ENCODE peak calls at places on chromosomes 13 and 19, in five cellular contexts. G, V, N, I and O are unnamed samples.
A peak's percentile ranks its signal among the peaks of the same experiment; 100 is the strongest.

GRCh38 chr13:30869491-30869890 is 36.6 kb upstream of the MEDAG start:
- DNase-seq in G (no peak), V (no peak), N (no peak), I (no peak), O (no peak)

GRCh38 chr13:39111145-39111544 is 72.9 kb downstream of the NHLRC3 start:
- DNase-seq in G (no peak), V (no peak), N (no peak), I (no peak), O (no peak)

GRCh38 chr19:54390942-54391577 is 24.2 kb upstream of the TTYH1 start:
- DNase-seq in G (peak; percentile 40), V (no peak), N (peak; percentile 39), I (no peak), O (no peak)

GRCh38 chr13:36362251-36362650 is 16.1 kb upstream of the SPART start:
- DNase-seq in G (no peak), V (no peak), N (no peak), I (no peak), O (no peak)

GRCh38 chr19:41755328-41755913 is at the start of gene CEACAM6:
- DNase-seq in G (peak; percentile 79), V (peak; percentile 47), N (no peak), I (no peak), O (no peak)

GRCh38 chr19:49801966-49802661 is 11.0 kb downstream of the FUZ start:
- DNase-seq in G (peak; percentile 76), V (no peak), N (peak; percentile 69), I (peak; percentile 99), O (peak; percentile 90)

GRCh38 chr19:33301011-33301899 is 1.1 kb downstream of the CEBPA start:
- DNase-seq in G (peak; percentile 27), V (no peak), N (peak; percentile 39), I (no peak), O (no peak)

GRCh38 chr19:45515081-45515624 is 7.9 kb downstream of the VASP start:
- DNase-seq in G (peak; percentile 64), V (no peak), N (no peak), I (peak; percentile 56), O (no peak)

GRCh38 chr19:3100747-3101730 is 6.9 kb downstream of the GNA11 start:
- DNase-seq in G (no peak), V (no peak), N (no peak), I (no peak), O (no peak)

GRCh38 chr13:26706381-26706780 is 54.2 kb downstream of the GPR12 start:
- DNase-seq in G (no peak), V (no peak), N (no peak), I (no peak), O (no peak)

GRCh38 chr19:34808566-34808965 is 35.6 kb upstream of the ZNF599 start:
- DNase-seq in G (no peak), V (no peak), N (no peak), I (no peak), O (no peak)

GRCh38 chr13:93235258-93236015 is 8.8 kb downstream of the GPC6 start:
- DNase-seq in G (no peak), V (no peak), N (no peak), I (no peak), O (no peak)

GRCh38 chr13:91544723-91545122 is 146.3 kb downstream of the GPC5 start:
- DNase-seq in G (no peak), V (no peak), N (no peak), I (no peak), O (no peak)

GRCh38 chr19:48964205-48965032 is 690 bp upstream of the FTL start:
- DNase-seq in G (peak; percentile 47), V (peak; percentile 63), N (peak; percentile 56), I (no peak), O (no peak)

GRCh38 chr13:80550856-80551532 is 210.1 kb upstream of the SPRY2 start:
- DNase-seq in G (no peak), V (no peak), N (no peak), I (no peak), O (no peak)

GRCh38 chr19:35048911-35049411 is 7.4 kb downstream of the HPN start:
- DNase-seq in G (no peak), V (no peak), N (peak; percentile 78), I (no peak), O (no peak)

GRCh38 chr13:114319441-114319871 is 5.2 kb downstream of the CHAMP1 start:
- DNase-seq in G (no peak), V (no peak), N (no peak), I (no peak), O (no peak)

GRCh38 chr19:35704218-35704617 is at the start of gene ZBTB32:
- DNase-seq in G (peak; percentile 30), V (no peak), N (no peak), I (no peak), O (no peak)

GRCh38 chr13:64758520-64758919 is 2471.6 kb downstream of the PCDH9 start:
- DNase-seq in G (no peak), V (no peak), N (no peak), I (no peak), O (no peak)

GRCh38 chr19:2167896-2168618 is 4.3 kb downstream of the DOT1L start:
- DNase-seq in G (peak; percentile 63), V (no peak), N (peak; percentile 40), I (peak; percentile 57), O (no peak)

GRCh38 chr19:17873661-17874422 is 2.1 kb downstream of the SLC5A5 start:
- DNase-seq in G (peak; percentile 53), V (peak; percentile 49), N (peak; percentile 63), I (no peak), O (no peak)

GRCh38 chr19:41098762-41099161 is 10.5 kb downstream of the CYP2A13 start:
- DNase-seq in G (no peak), V (no peak), N (no peak), I (no peak), O (no peak)

GRCh38 chr19:16571689-16572331 is 405 bp downstream of the SLC35E1 start:
- DNase-seq in G (peak; percentile 51), V (no peak), N (peak; percentile 41), I (no peak), O (no peak)

GRCh38 chr19:46431824-46432223 is 3.1 kb upstream of the PNMA8C start:
- DNase-seq in G (no peak), V (no peak), N (no peak), I (no peak), O (no peak)

GRCh38 chr19:792361-792885 is 4.8 kb upstream of the PTBP1 start:
- DNase-seq in G (no peak), V (no peak), N (no peak), I (no peak), O (no peak)

GRCh38 chr13:107497661-107498060 is 717.7 kb downstream of the LIG4 start:
- DNase-seq in G (no peak), V (no peak), N (no peak), I (no peak), O (no peak)

GRCh38 chr19:2648528-2648937 is 54.0 kb downstream of the GNG7 start:
- DNase-seq in G (peak; percentile 86), V (peak; percentile 68), N (peak; percentile 83), I (peak; percentile 58), O (no peak)

GRCh38 chr19:43447655-43448054 is 17.8 kb downstream of the LYPD3 start:
- DNase-seq in G (no peak), V (no peak), N (no peak), I (no peak), O (no peak)

GRCh38 chr19:43441736-43442135 is 23.7 kb downstream of the LYPD3 start:
- DNase-seq in G (no peak), V (no peak), N (no peak), I (no peak), O (no peak)

GRCh38 chr19:43446746-43447489 is 18.5 kb downstream of the LYPD3 start:
- DNase-seq in G (peak; percentile 81), V (peak; percentile 86), N (peak; percentile 80), I (peak; percentile 72), O (peak; percentile 85)

GRCh38 chr19:43445426-43445825 is 20.0 kb downstream of the LYPD3 start:
- DNase-seq in G (no peak), V (no peak), N (no peak), I (no peak), O (no peak)

GRCh38 chr19:43444531-43445340 is 20.7 kb downstream of the LYPD3 start:
- DNase-seq in G (no peak), V (no peak), N (no peak), I (no peak), O (no peak)
- TF ChIP-seq EP300 in G (no peak), V (no peak), N (no peak), I (no peak), O (no peak)

DNA sequence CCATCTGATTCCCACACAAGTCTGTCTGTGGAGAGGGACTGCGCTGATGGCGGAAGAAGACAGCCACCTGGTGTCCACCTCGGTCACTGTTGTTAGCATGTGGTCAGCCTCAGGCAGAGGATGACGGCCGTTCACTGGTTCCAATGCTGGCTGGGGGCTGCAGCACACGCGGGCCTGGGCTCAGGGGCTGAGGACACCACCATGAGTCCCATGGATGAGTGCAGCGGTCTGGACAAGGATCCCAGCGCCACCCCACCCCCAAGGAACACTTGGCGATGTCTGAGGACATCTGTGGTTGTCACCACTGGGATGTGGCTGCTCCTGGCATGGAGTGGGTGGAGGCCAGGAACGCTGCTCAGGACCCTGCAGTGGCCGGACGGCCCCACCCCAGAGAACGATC is 10.9 kb downstream of the DPP9 start:
- DNase-seq in G (no peak), V (no peak), N (no peak), I (no peak), O (no peak)
- TF ChIP-seq CTCF in G (no peak), V (no peak), N (no peak), I (no peak), O (no peak)

DNA sequence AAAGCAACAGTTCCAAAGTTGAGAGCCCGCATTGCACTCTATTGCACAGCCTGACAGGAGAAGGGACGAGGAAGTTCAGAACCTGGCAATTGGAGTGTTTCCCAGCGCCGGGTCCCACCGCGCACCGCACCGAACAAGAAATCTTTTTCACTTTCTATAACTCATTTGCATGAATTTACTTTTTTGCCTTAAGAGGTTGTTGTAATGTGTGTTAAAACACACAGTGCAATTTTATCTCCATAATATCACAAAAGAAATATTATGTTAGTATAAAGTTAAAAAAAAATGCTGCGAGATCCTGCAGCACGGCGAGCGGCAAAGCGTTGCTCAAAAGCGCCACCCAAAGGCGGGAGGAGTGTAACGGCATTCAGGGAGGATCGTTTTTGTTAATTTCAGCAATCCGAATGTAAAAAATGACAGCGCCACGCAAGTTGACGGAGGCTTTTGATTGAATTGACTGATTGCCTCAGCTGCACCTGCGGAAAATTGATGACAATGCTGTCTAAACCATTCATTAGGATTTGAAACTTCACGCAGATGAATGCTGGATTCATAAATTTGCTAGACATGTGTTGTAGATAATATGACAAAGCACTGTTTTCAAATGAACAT is 303.6 kb upstream of the ZNF507 start:
- DNase-seq in G (peak; percentile 40), V (peak; percentile 29), N (no peak), I (no peak), O (no peak)
- TF ChIP-seq EP300 in G (no peak), V (no peak), N (no peak), I (peak; percentile 31), O (no peak)

DNA sequence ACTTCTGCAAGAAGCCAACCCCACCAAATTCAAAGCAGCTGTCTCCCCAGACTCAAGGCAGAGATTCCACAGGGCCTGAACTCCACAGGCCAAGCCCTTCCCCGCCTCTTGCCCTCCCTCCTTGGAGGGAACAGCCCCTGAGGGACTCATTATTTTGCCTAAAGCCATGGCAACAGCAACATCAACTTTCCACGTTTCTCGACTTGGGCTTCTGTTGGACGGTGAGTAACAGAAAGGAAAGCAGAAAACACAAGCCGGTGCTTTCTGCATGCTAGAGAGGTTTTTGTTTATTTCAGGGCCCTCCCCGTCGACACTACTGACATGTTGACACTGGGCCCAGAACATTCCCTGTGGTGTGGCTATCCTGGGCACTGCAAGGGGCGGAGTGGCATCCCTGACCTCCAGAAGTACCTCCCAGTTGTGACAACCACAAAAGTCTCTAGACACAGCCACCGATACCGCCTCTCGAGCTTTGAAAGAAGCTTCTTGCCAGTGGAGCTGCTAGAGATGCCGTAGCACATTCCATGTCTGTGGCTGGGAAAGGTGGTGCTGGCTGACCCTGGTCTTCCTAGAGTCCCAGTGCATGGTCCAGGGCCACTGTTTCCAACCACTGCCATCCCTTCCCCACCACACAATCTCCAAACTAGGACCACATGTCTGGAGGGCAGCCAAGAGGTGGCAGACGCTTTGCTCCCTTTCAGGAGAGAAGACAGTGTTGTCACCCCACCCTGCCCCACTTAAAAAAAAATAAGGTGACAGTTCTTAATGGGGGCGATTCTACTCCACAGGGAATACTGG is 12.8 kb downstream of the CAPS start:
- DNase-seq in G (peak; percentile 33), V (no peak), N (no peak), I (peak; percentile 64), O (no peak)
- TF ChIP-seq CTCF in G (no peak), V (no peak), N (no peak), I (no peak), O (peak; percentile 6)